ENCODE peak calls at places on chromosomes 7 and 10, in four cellular contexts. R, A, E and W are unnamed samples.

GRCh38 chr7:132239422-132239994 is 336.8 kb downstream of the PLXNA4 start:
- DNase-seq in R (no peak), A (no peak), E (no peak), W (no peak)

GRCh38 chr10:43978936-43979335 is 330.3 kb upstream of the ZNF32 start:
- DNase-seq in R (no peak), A (no peak), E (no peak), W (no peak)

GRCh38 chr7:123460616-123461015 is 73.8 kb downstream of the IQUB start:
- DNase-seq in R (no peak), E (no peak), A (no peak), W (no peak)

GRCh38 chr7:143015102-143015501 is 11.8 kb downstream of the OR9A2 start:
- DNase-seq in R (no peak), A (peak), E (no peak), W (peak)

GRCh38 chr7:22426463-22427121 is 69.6 kb upstream of the RAPGEF5 start:
- DNase-seq in E (peak), R (no peak), A (no peak), W (no peak)

GRCh38 chr7:149450821-149451220 is 10.0 kb downstream of the ZNF777 start:
- DNase-seq in E (no peak), R (no peak), A (no peak), W (no peak)

GRCh38 chr10:86888585-86889381 is 68.6 kb downstream of the MMRN2 start:
- DNase-seq in A (peak), E (peak), R (peak), W (peak)

GRCh38 chr10:103828587-103829186 is 26.7 kb downstream of the SH3PXD2A start:
- DNase-seq in R (no peak), E (no peak), A (no peak), W (no peak)

GRCh38 chr7:6365451-6365850 is 82.3 kb downstream of the DAGLB start:
- DNase-seq in A (no peak), E (no peak), R (no peak), W (no peak)

GRCh38 chr10:85527610-85528317 is 838.8 kb downstream of the GRID1 start:
- DNase-seq in E (no peak), R (peak), A (no peak), W (no peak)

GRCh38 chr10:11447571-11447970 is 163.9 kb downstream of the USP6NL start:
- DNase-seq in R (no peak), E (no peak), A (no peak), W (no peak)

GRCh38 chr7:33554576-33554975 is 350.8 kb upstream of the BMPER start:
- DNase-seq in R (no peak), A (no peak), E (no peak), W (no peak)

GRCh38 chr10:26859241-26860025 is 1.3 kb downstream of the ABI1 start:
- DNase-seq in A (no peak), E (no peak), R (no peak), W (no peak)

GRCh38 chr7:5431485-5432118 is 8.0 kb upstream of the TNRC18 start:
- DNase-seq in A (no peak), R (no peak), E (no peak), W (no peak)

GRCh38 chr7:127809285-127809702 is 157.3 kb downstream of the SND1 start:
- DNase-seq in R (peak), A (no peak), E (no peak), W (no peak)

GRCh38 chr7:4931932-4932331 is 27.1 kb downstream of the MMD2 start:
- DNase-seq in A (no peak), R (no peak), E (no peak), W (no peak)

GRCh38 chr7:47253650-47254080 is 328.2 kb downstream of the TNS3 start:
- DNase-seq in R (peak), A (no peak), E (no peak), W (no peak)

GRCh38 chr7:105388373-105389089 is at the start of gene SRPK2:
- DNase-seq in E (peak), R (peak), A (no peak), W (peak)

GRCh38 chr10:132533571-132534260 is 3.9 kb upstream of the INPP5A start:
- DNase-seq in A (no peak), R (no peak), E (no peak), W (no peak)

GRCh38 chr10:124349231-124349992 is 69.3 kb downstream of the OAT start:
- DNase-seq in R (no peak), E (no peak), A (no peak), W (no peak)

GRCh38 chr10:23067939-23068775 is 27.2 kb upstream of the MSRB2 start:
- DNase-seq in E (peak), R (peak), A (peak), W (peak)

GRCh38 chr7:157801109-157801508 is 464.3 kb downstream of the DNAJB6 start:
- DNase-seq in E (no peak), R (no peak), A (no peak), W (no peak)

GRCh38 chr7:12403287-12404181 is at the start of gene VWDE:
- DNase-seq in E (no peak), R (peak), A (no peak), W (peak)

GRCh38 chr10:14468022-14468421 is 137.3 kb upstream of the FRMD4A start:
- DNase-seq in A (no peak), E (no peak), R (no peak), W (no peak)
- TF ChIP-seq SPI1 in A (no peak), E (no peak), R (no peak), W (no peak)

DNA sequence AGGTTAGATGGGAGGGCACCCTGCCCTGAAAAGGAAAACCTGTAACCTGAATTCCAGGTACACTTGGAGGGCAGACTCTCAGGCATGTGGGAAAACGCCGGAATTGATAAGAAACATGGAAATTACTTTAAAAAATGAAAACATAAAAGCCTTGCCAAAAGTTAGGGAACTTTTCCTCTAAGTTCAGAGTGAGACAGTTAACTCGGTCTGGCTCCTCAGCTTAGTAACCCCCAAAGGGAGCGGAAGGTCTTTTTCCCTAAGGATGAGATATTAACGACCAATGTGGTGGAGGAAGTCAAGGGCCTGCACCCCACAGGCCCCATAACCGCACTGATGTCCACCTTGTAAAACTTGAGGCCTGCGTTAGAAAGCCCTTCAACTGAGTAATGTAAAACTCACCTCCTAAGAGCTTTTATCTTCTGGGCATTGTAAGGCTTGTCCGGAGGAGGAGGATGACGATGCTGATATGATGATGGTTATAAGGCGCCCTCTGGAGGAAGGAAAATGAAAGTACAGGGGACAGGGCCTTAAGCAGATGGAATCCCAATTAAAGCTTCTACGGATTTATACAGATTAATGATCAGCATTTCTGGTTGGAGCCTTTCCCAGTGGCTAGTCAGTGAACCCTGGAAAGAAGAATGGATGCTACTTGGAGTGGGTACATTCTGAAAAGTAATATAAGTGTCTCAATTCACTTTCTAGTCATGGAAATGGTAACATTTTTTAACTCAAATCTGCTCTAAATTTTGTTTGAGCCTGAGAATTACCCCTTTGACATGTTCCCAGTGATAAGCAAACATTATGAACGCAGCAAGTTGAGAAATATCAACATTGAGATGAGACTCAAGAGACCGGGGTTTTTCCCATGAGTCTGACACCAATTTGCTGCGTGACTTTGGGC is 696 bp downstream of the COL1A2 start:
- DNase-seq in R (peak), A (peak), E (peak), W (peak)
- TF ChIP-seq SPI1 in R (no peak), A (no peak), E (no peak), W (no peak)

DNA sequence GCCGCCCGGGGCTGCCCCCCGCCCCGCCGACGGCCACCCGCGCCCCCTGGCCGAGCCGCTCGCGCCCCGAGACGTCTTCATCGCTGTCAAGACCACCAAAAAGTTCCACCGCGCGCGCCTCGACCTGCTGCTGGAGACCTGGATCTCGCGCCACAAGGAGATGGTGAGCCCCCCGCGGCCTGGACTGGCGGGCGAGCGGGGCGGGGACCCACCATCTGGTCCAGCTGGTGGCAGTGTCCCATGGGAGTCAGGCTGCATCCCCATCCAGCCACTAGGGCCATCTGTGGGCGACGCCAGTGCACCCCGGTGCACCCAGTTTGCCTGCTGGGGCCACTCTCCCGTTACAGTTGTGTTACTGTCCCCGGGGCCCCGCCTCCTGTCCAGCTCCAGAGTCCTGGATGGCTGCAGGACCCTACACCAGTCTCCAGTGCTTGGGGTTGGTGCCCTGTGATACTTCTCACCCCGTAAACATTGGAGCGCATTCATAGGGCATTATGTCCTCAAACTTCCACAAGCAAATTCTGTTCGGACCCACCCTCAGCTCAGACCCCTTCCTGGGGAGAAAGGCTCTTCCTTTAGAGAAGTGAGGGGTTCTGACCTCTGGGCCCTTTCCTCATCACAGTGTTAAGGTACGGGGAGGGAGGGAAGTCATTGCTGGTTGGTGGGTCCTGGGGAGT is 695 bp downstream of the LFNG start:
- DNase-seq in A (no peak), R (peak), E (no peak), W (no peak)
- TF ChIP-seq SPI1 in A (no peak), R (no peak), E (no peak), W (no peak)

DNA sequence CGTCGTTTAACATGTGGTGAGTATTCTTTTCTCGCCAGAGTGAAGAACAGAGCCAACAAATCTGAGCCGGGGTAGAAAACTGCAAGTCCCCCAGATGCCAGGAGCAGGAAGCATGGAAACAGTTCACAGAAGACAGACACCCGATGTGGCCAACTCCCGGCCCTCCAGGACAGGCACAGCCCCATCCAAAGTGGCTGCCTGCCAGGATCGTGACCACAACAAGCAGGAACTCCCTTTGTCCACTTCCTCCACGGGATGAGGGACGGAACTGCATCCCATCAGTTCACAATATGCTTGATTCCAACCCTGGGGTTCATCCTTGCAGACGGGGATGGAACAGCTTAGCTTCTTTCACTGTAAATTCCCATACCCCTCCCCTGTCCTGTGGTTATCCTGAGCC is 105.4 kb upstream of the FAM204A start:
- DNase-seq in A (no peak), R (no peak), E (no peak), W (no peak)
- TF ChIP-seq SPI1 in A (no peak), R (peak), E (no peak), W (no peak)

DNA sequence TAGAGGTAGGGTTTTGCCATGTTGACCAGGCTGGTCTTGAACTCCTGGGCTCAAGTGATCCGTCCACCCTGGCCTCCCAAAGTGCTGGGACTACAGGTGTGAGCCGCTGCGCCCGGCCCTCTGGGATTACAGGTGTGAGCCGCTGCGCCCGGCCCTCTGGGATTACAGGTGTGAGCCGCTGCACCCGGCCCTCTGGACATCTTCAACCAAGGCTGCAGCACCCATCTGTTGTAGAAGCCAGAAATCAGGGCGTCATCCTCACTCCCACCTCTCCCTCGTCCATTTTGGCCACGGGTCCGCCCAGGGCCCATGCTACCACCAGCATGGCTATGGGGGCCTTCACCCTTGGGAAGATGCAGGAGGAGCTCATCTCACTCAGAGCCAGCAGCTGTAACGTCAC is 38.5 kb upstream of the EBF3 start:
- DNase-seq in A (no peak), E (no peak), R (no peak), W (no peak)
- TF ChIP-seq SPI1 in A (no peak), E (no peak), R (no peak), W (no peak)

GRCh38 chr7:156673454-156673853 is 32.9 kb downstream of the RNF32 start:
- DNase-seq in E (no peak), A (no peak), R (no peak), W (no peak)
- TF ChIP-seq SPI1 in E (no peak), A (no peak), R (no peak), W (no peak)